ENCODE peak calls at places on chromosomes 4 and X, in six cellular contexts. G, Q, U, K, V and E are unnamed samples.
A peak's percentile ranks its signal among the peaks of the same experiment; 100 is the strongest.

GRCh38 chr4:175051974-175052373 is 133.8 kb downstream of the ADAM29 start:
- DNase-seq in G (no peak), Q (no peak), U (no peak), K (no peak), V (no peak), E (no peak)

GRCh38 chr4:4735870-4736269 is 123.6 kb upstream of the MSX1 start:
- DNase-seq in G (no peak), Q (no peak), U (no peak), K (no peak), V (no peak), E (no peak)

GRCh38 chr4:87543835-87544461 is 14.8 kb upstream of the SPARCL1 start:
- DNase-seq in G (peak; percentile 46), Q (no peak), U (no peak), K (no peak), V (no peak), E (peak; percentile 28)

GRCh38 chr4:71230258-71230594 is 108.6 kb upstream of the SLC4A4 start:
- DNase-seq in G (no peak), Q (no peak), U (no peak), K (no peak), V (no peak), E (no peak)

GRCh38 chr4:19382993-19383392 is 868.7 kb upstream of the SLIT2 start:
- DNase-seq in G (no peak), Q (no peak), U (no peak), K (no peak), V (no peak), E (no peak)

GRCh38 chrX:1196436-1196835 is 16.0 kb downstream of the CRLF2 start:
- DNase-seq in G (no peak), Q (no peak), U (no peak), K (no peak), V (no peak), E (no peak)

GRCh38 chr4:163694385-163694784 is 199.9 kb downstream of the TMA16 start:
- DNase-seq in G (peak; percentile 84), Q (no peak), U (no peak), K (no peak), V (no peak), E (no peak)

GRCh38 chrX:131392666-131393065 is 103.6 kb upstream of the IGSF1 start:
- DNase-seq in G (no peak), Q (no peak), U (no peak), K (no peak), V (no peak), E (no peak)

GRCh38 chr4:116724249-116724648 is 361.1 kb downstream of the TRAM1L1 start:
- DNase-seq in G (no peak), Q (no peak), U (no peak), K (no peak), V (no peak), E (no peak)

GRCh38 chr4:13912436-13912835 is 284.9 kb upstream of the BOD1L1 start:
- DNase-seq in G (no peak), Q (no peak), U (no peak), K (no peak), V (no peak), E (no peak)

GRCh38 chr4:1109898-1110506 is 3.4 kb downstream of the RNF212 start:
- DNase-seq in G (no peak), Q (no peak), U (no peak), K (no peak), V (no peak), E (no peak)

GRCh38 chr4:121096629-121097028 is 24.3 kb upstream of the NDNF start:
- DNase-seq in G (peak; percentile 26), Q (no peak), U (no peak), K (no peak), V (peak; percentile 39), E (peak; percentile 49)

GRCh38 chr4:83234902-83235644 is 49.5 kb downstream of the COQ2 start:
- DNase-seq in G (no peak), Q (no peak), U (no peak), K (no peak), V (no peak), E (peak; percentile 47)

GRCh38 chr4:48271626-48272025 is 2.0 kb upstream of the TEC start:
- DNase-seq in G (no peak), Q (no peak), U (no peak), K (no peak), V (no peak), E (no peak)

GRCh38 chr4:47716017-47716416 is 121.8 kb downstream of the CORIN start:
- DNase-seq in G (no peak), Q (no peak), U (no peak), K (no peak), V (no peak), E (no peak)

GRCh38 chr4:87849612-87850011 is 16.8 kb downstream of the MEPE start:
- DNase-seq in G (no peak), Q (no peak), U (no peak), K (no peak), V (no peak), E (no peak)

GRCh38 chrX:4844376-4844775 is 1130.9 kb upstream of the PRKX start:
- DNase-seq in G (no peak), Q (no peak), U (no peak), K (no peak), V (no peak), E (no peak)

GRCh38 chrX:155745792-155746191 is 133.0 kb upstream of the TMLHE start:
- DNase-seq in G (peak; percentile 60), Q (no peak), U (no peak), K (no peak), V (no peak), E (peak; percentile 72)

GRCh38 chr4:113591982-113592381 is 169.6 kb downstream of the CAMK2D start:
- DNase-seq in G (no peak), Q (no peak), U (no peak), K (no peak), V (no peak), E (no peak)

GRCh38 chr4:1211951-1212545 is 36.9 kb downstream of the CTBP1 start:
- DNase-seq in G (no peak), Q (peak; percentile 30), U (no peak), K (no peak), V (no peak), E (no peak)

GRCh38 chrX:110081740-110082139 is 78.8 kb downstream of the TMEM164 start:
- DNase-seq in G (no peak), Q (peak; percentile 13), U (no peak), K (no peak), V (no peak), E (no peak)

GRCh38 chrX:134669378-134670098 is 11.3 kb upstream of the PLAC1 start:
- DNase-seq in G (peak; percentile 72), Q (peak; percentile 10), U (no peak), K (no peak), V (no peak), E (no peak)

GRCh38 chrX:135625995-135626394 is 87.4 kb upstream of the CT45A1 start:
- DNase-seq in G (no peak), Q (no peak), U (no peak), K (no peak), V (peak; percentile 11), E (no peak)

GRCh38 chr4:163367651-163368050 is 24.0 kb downstream of the NPY5R start:
- DNase-seq in G (peak; percentile 15), Q (no peak), U (no peak), K (no peak), V (no peak), E (no peak)

GRCh38 chr4:2284161-2284933 is 22.4 kb upstream of the MXD4 start:
- DNase-seq in G (no peak), Q (no peak), U (no peak), K (no peak), V (no peak), E (no peak)

GRCh38 chr4:91170756-91171155 is 1043.6 kb downstream of the CCSER1 start:
- DNase-seq in G (no peak), Q (no peak), U (no peak), K (no peak), V (no peak), E (no peak)

GRCh38 chrX:1178580-1179057 is 33.8 kb downstream of the CRLF2 start:
- DNase-seq in G (no peak), Q (no peak), U (no peak), K (no peak), V (no peak), E (no peak)

GRCh38 chrX:134935286-134935685 is 55.5 kb upstream of the SMIM10 start:
- DNase-seq in G (no peak), Q (no peak), U (no peak), K (no peak), V (no peak), E (no peak)

GRCh38 chr4:154822775-154823174 is 41.7 kb downstream of the RBM46 start:
- DNase-seq in G (peak; percentile 4), Q (no peak), U (no peak), K (no peak), V (no peak), E (no peak)

GRCh38 chrX:108306086-108306485 is 132.1 kb downstream of the COL4A6 start:
- DNase-seq in G (no peak), Q (no peak), U (no peak), K (no peak), V (no peak), E (no peak)

GRCh38 chrX:106862972-106863688 is 40.0 kb downstream of the RIPPLY1 start:
- DNase-seq in G (no peak), Q (no peak), U (no peak), K (no peak), V (peak; percentile 41), E (no peak)

GRCh38 chr4:46667790-46668189 is 241.3 kb downstream of the COX7B2 start:
- DNase-seq in G (no peak), Q (no peak), U (no peak), K (no peak), V (no peak), E (no peak)

GRCh38 chrX:47515941-47516649 is 33.1 kb upstream of the ZNF41 start:
- DNase-seq in G (peak; percentile 78), Q (no peak), U (no peak), K (no peak), V (no peak), E (no peak)

GRCh38 chrX:119228506-119229290 is 7.4 kb upstream of the PGRMC1 start:
- DNase-seq in G (peak; percentile 42), Q (no peak), U (no peak), K (no peak), V (no peak), E (no peak)

GRCh38 chrX:100098660-100099375 is 311.3 kb downstream of the PCDH19 start:
- DNase-seq in G (no peak), Q (no peak), U (no peak), K (no peak), V (no peak), E (no peak)

GRCh38 chrX:153551135-153551534 is 33.7 kb downstream of the ATP2B3 start:
- DNase-seq in G (peak; percentile 49), Q (no peak), U (no peak), K (no peak), V (no peak), E (no peak)

GRCh38 chrX:123450217-123450616 is 266.1 kb downstream of the GRIA3 start:
- DNase-seq in G (no peak), Q (no peak), U (no peak), K (no peak), V (peak; percentile 17), E (no peak)

GRCh38 chrX:31670245-31670644 is 598.4 kb upstream of the FTHL17 start:
- DNase-seq in G (no peak), Q (no peak), U (no peak), K (no peak), V (no peak), E (no peak)

GRCh38 chr4:7210818-7211217 is 18.5 kb downstream of the SORCS2 start:
- DNase-seq in G (peak; percentile 55), Q (no peak), U (no peak), K (no peak), V (no peak), E (no peak)

GRCh38 chrX:78658851-78659744 is at the start of gene RTL3:
- DNase-seq in G (peak; percentile 44), Q (no peak), U (no peak), K (no peak), V (no peak), E (no peak)